ENCODE peak calls at places on chromosomes 11 and 22, in five cellular contexts. A is stomach; H is H54; B is central memory CD4-positive, alpha-beta T cell; O is GM13976. M is an unnamed sample.

GRCh38 chr11:95877288-95877687 is 46.6 kb downstream of the MTMR2 start:
- DNase-seq in A (no peak), H (peak; percentile 3), B (no peak), O (no peak), M (no peak)

GRCh38 chr11:120645639-120646038 is 134.1 kb downstream of the GRIK4 start:
- DNase-seq in A (no peak), H (no peak), B (no peak), O (no peak), M (no peak)

GRCh38 chr11:61814958-61815789 is 1.6 kb downstream of the FADS1 start:
- DNase-seq in A (peak; percentile 94), H (peak; percentile 97), B (peak; percentile 4), O (peak; percentile 96), M (peak; percentile 93)

GRCh38 chr22:50104149-50104548 is 14.3 kb downstream of the MOV10L1 start:
- DNase-seq in A (no peak), H (no peak), B (no peak), O (no peak), M (no peak)

GRCh38 chr22:31084811-31085492 is 3.8 kb downstream of the SMTN start:
- DNase-seq in A (peak; percentile 91), H (no peak), B (peak; percentile 79), O (peak; percentile 97), M (peak; percentile 88)

GRCh38 chr11:117931331-117931950 is 2.2 kb upstream of the TMPRSS13 start:
- DNase-seq in A (no peak), H (no peak), B (no peak), O (no peak), M (no peak)

GRCh38 chr11:128860571-128861361 is 6.3 kb downstream of the KCNJ1 start:
- DNase-seq in A (no peak), H (peak; percentile 16), B (no peak), O (no peak), M (no peak)

GRCh38 chr11:113305440-113306336 is 8.7 kb upstream of the TTC12 start:
- DNase-seq in A (peak; percentile 83), H (peak; percentile 44), B (peak; percentile 57), O (peak; percentile 67), M (peak; percentile 79)

GRCh38 chr11:105449100-105449734 is 160.7 kb upstream of the GRIA4 start:
- DNase-seq in A (no peak), H (no peak), B (no peak), O (no peak), M (no peak)

GRCh38 chr11:119550330-119550729 is 127.4 kb upstream of the THY1 start:
- DNase-seq in A (no peak), H (no peak), B (no peak), O (no peak), M (no peak)

GRCh38 chr22:31879585-31879984 is 64.8 kb upstream of the YWHAH start:
- DNase-seq in A (no peak), H (no peak), B (no peak), O (no peak), M (no peak)